ENCODE peak calls at places on chromosomes 11 and 22, in five cellular contexts. One of them, this sample, is unnamed.

GRCh38 chr11:118841469-118842222 is 42.0 kb upstream of the CXCR5 start:
- DNase-seq in T-helper 1 cell: peak
- DNase-seq in omental fat pad: no peak
- DNase-seq in Jurkat, Clone E6-1: no peak
- DNase-seq in stomach: no peak
- DNase-seq in this sample: no peak

GRCh38 chr11:69374110-69374981 is 80.4 kb downstream of the MYEOV start:
- DNase-seq in Jurkat, Clone E6-1: no peak
- DNase-seq in T-helper 1 cell: no peak
- DNase-seq in stomach: peak
- DNase-seq in omental fat pad: peak
- DNase-seq in this sample: no peak

GRCh38 chr22:31891366-31892079 is 52.8 kb upstream of the YWHAH start:
- DNase-seq in T-helper 1 cell: no peak
- DNase-seq in Jurkat, Clone E6-1: peak
- DNase-seq in stomach: no peak
- DNase-seq in omental fat pad: no peak
- DNase-seq in this sample: no peak

GRCh38 chr11:12556155-12556554 is 118.1 kb upstream of the TEAD1 start:
- DNase-seq in T-helper 1 cell: no peak
- DNase-seq in omental fat pad: no peak
- DNase-seq in Jurkat, Clone E6-1: no peak
- DNase-seq in stomach: no peak
- DNase-seq in this sample: no peak

GRCh38 chr11:11786771-11787170 is 55.0 kb upstream of the USP47 start:
- DNase-seq in stomach: no peak
- DNase-seq in omental fat pad: no peak
- DNase-seq in T-helper 1 cell: no peak
- DNase-seq in Jurkat, Clone E6-1: peak
- DNase-seq in this sample: no peak

GRCh38 chr11:10528121-10528520 is 12.9 kb downstream of the RNF141 start:
- DNase-seq in Jurkat, Clone E6-1: no peak
- DNase-seq in omental fat pad: no peak
- DNase-seq in stomach: no peak
- DNase-seq in T-helper 1 cell: no peak
- DNase-seq in this sample: no peak

GRCh38 chr11:31022080-31022479 is 347.5 kb downstream of the DCDC1 start:
- DNase-seq in stomach: no peak
- DNase-seq in omental fat pad: no peak
- DNase-seq in Jurkat, Clone E6-1: no peak
- DNase-seq in T-helper 1 cell: no peak
- DNase-seq in this sample: no peak

GRCh38 chr11:9462806-9463537 is 2.2 kb downstream of the ZNF143 start:
- DNase-seq in Jurkat, Clone E6-1: no peak
- DNase-seq in omental fat pad: no peak
- DNase-seq in T-helper 1 cell: no peak
- DNase-seq in stomach: no peak
- DNase-seq in this sample: no peak

GRCh38 chr22:44776535-44777363 is 24.4 kb downstream of the ARHGAP8 start:
- DNase-seq in Jurkat, Clone E6-1: no peak
- DNase-seq in omental fat pad: no peak
- DNase-seq in stomach: no peak
- DNase-seq in T-helper 1 cell: no peak
- DNase-seq in this sample: no peak

GRCh38 chr11:65556470-65557279 is 1.5 kb downstream of the LTBP3 start:
- DNase-seq in omental fat pad: no peak
- DNase-seq in Jurkat, Clone E6-1: no peak
- DNase-seq in T-helper 1 cell: no peak
- DNase-seq in stomach: no peak
- DNase-seq in this sample: no peak

GRCh38 chr11:64285885-64286800 is 495 bp downstream of the GPR137 start:
- DNase-seq in omental fat pad: no peak
- DNase-seq in T-helper 1 cell: no peak
- DNase-seq in Jurkat, Clone E6-1: no peak
- DNase-seq in stomach: no peak
- DNase-seq in this sample: no peak

GRCh38 chr22:50245214-50246072 is 620 bp upstream of the TUBGCP6 start:
- DNase-seq in omental fat pad: no peak
- DNase-seq in stomach: no peak
- DNase-seq in Jurkat, Clone E6-1: no peak
- DNase-seq in T-helper 1 cell: peak
- DNase-seq in this sample: no peak

GRCh38 chr11:75913984-75914383 is 99.0 kb downstream of the UVRAG start:
- DNase-seq in T-helper 1 cell: no peak
- DNase-seq in Jurkat, Clone E6-1: no peak
- DNase-seq in omental fat pad: no peak
- DNase-seq in stomach: no peak
- DNase-seq in this sample: no peak

GRCh38 chr11:1059759-1060158 is 14.9 kb upstream of the MUC2 start:
- DNase-seq in Jurkat, Clone E6-1: no peak
- DNase-seq in stomach: no peak
- DNase-seq in T-helper 1 cell: no peak
- DNase-seq in omental fat pad: no peak
- DNase-seq in this sample: no peak

GRCh38 chr11:77602385-77603105 is 12.8 kb downstream of the AQP11 start:
- DNase-seq in Jurkat, Clone E6-1: no peak
- DNase-seq in T-helper 1 cell: no peak
- DNase-seq in stomach: no peak
- DNase-seq in omental fat pad: no peak
- DNase-seq in this sample: no peak

GRCh38 chr11:62835336-62835735 is 2.7 kb upstream of the TEX54 start:
- DNase-seq in omental fat pad: no peak
- DNase-seq in Jurkat, Clone E6-1: no peak
- DNase-seq in stomach: no peak
- DNase-seq in T-helper 1 cell: no peak
- DNase-seq in this sample: no peak

GRCh38 chr11:114340311-114341131 is 44.3 kb downstream of the NNMT start:
- DNase-seq in omental fat pad: no peak
- DNase-seq in Jurkat, Clone E6-1: peak
- DNase-seq in T-helper 1 cell: no peak
- DNase-seq in stomach: peak
- DNase-seq in this sample: peak

GRCh38 chr22:38067028-38067415 is 9.8 kb downstream of the PICK1 start:
- DNase-seq in omental fat pad: no peak
- DNase-seq in T-helper 1 cell: no peak
- DNase-seq in stomach: no peak
- DNase-seq in Jurkat, Clone E6-1: no peak
- DNase-seq in this sample: no peak

GRCh38 chr22:24183321-24184031 is 2.2 kb downstream of the SUSD2 start:
- DNase-seq in omental fat pad: no peak
- DNase-seq in T-helper 1 cell: no peak
- DNase-seq in Jurkat, Clone E6-1: no peak
- DNase-seq in stomach: peak
- DNase-seq in this sample: no peak

GRCh38 chr11:63944987-63945386 is 6.2 kb downstream of the NAA40 start:
- DNase-seq in omental fat pad: no peak
- DNase-seq in Jurkat, Clone E6-1: no peak
- DNase-seq in stomach: no peak
- DNase-seq in T-helper 1 cell: no peak
- DNase-seq in this sample: no peak

GRCh38 chr11:68016904-68017817 is 7.0 kb downstream of the ALDH3B1 start:
- DNase-seq in stomach: no peak
- DNase-seq in Jurkat, Clone E6-1: no peak
- DNase-seq in omental fat pad: no peak
- DNase-seq in T-helper 1 cell: no peak
- DNase-seq in this sample: no peak

GRCh38 chr11:57154718-57155117 is 27.0 kb upstream of the LRRC55 start:
- DNase-seq in Jurkat, Clone E6-1: no peak
- DNase-seq in T-helper 1 cell: no peak
- DNase-seq in omental fat pad: no peak
- DNase-seq in stomach: no peak
- DNase-seq in this sample: no peak

GRCh38 chr22:39999144-39999757 is 4.5 kb downstream of the FAM83F start:
- DNase-seq in T-helper 1 cell: no peak
- DNase-seq in stomach: no peak
- DNase-seq in omental fat pad: no peak
- DNase-seq in Jurkat, Clone E6-1: no peak
- DNase-seq in this sample: no peak

This sample was measured in mucosa of gallbladder.